ENCODE peak calls at places on chromosome 19, in nine cellular contexts. A is kidney, F is colonic mucosa, M is mammary epithelial cell, C is astrocyte, N is H9, R is GM23248, V is K562, Z is MM.1S. P is an unnamed sample.

GRCh38 chr19:13187419-13187818 is 37.2 kb downstream of the IER2 start:
- DNase-seq in A (no peak), F (no peak), M (no peak), C (no peak), N (no peak), R (no peak), V (no peak), Z (no peak), P (no peak)

GRCh38 chr19:6126335-6126974 is 9.0 kb upstream of the ACSBG2 start:
- DNase-seq in A (no peak), F (no peak), M (peak; percentile 71), C (peak; percentile 41), N (peak; percentile 50), R (peak; percentile 70), V (peak; percentile 79), Z (peak; percentile 65), P (no peak)

GRCh38 chr19:2123682-2124387 is 27.1 kb downstream of the IZUMO4 start:
- DNase-seq in A (no peak), F (no peak), M (no peak), C (no peak), N (peak; percentile 70), R (peak; percentile 29), V (peak; percentile 17), Z (no peak), P (no peak)

GRCh38 chr19:10278935-10279334 is 7.8 kb upstream of the ICAM4 start:
- DNase-seq in A (no peak), F (no peak), M (no peak), C (no peak), N (no peak), R (no peak), V (no peak), Z (no peak), P (no peak)

GRCh38 chr19:7829561-7830271 is at the start of gene EVI5L:
- DNase-seq in A (peak; percentile 99), F (peak; percentile 99), M (peak; percentile 100), C (peak; percentile 100), N (peak; percentile 100), R (peak; percentile 99), V (peak; percentile 99), Z (peak; percentile 100), P (peak; percentile 99)

GRCh38 chr19:35021596-35021995 is 8.7 kb upstream of the SCN1B start:
- DNase-seq in A (no peak), F (no peak), M (no peak), C (no peak), N (no peak), R (no peak), V (no peak), Z (no peak), P (no peak)

GRCh38 chr19:48950830-48951519 is 3.7 kb upstream of the BAX start:
- DNase-seq in A (no peak), F (no peak), M (no peak), C (no peak), N (no peak), R (no peak), V (peak; percentile 52), Z (no peak), P (no peak)

GRCh38 chr19:7366701-7367420 is 18.1 kb downstream of the ARHGEF18 start:
- DNase-seq in A (peak; percentile 34), F (peak; percentile 33), M (peak; percentile 49), C (peak; percentile 26), N (no peak), R (peak; percentile 12), V (peak; percentile 66), Z (peak; percentile 74), P (no peak)

GRCh38 chr19:7265963-7266362 is 28.3 kb downstream of the INSR start:
- DNase-seq in A (peak; percentile 6), F (peak; percentile 62), M (no peak), C (no peak), N (no peak), R (no peak), V (no peak), Z (no peak), P (no peak)

GRCh38 chr19:41939861-41940442 is 11.7 kb upstream of the ERFL start:
- DNase-seq in A (peak; percentile 81), F (no peak), M (no peak), C (no peak), N (no peak), R (peak; percentile 48), V (peak; percentile 73), Z (no peak), P (no peak)

GRCh38 chr19:29711584-29712132 is 3.4 kb downstream of the C19orf12 start:
- DNase-seq in A (peak; percentile 28), F (no peak), M (no peak), C (no peak), N (no peak), R (no peak), V (no peak), Z (no peak), P (no peak)

GRCh38 chr19:3404324-3405260 is 38.2 kb downstream of the NFIC start:
- DNase-seq in A (peak; percentile 96), F (peak; percentile 58), M (no peak), C (peak; percentile 83), N (no peak), R (peak; percentile 97), V (no peak), Z (no peak), P (no peak)

GRCh38 chr19:5991244-5991838 is 13.4 kb upstream of the RANBP3 start:
- DNase-seq in A (no peak), F (no peak), M (no peak), C (no peak), N (no peak), R (no peak), V (peak; percentile 45), Z (no peak), P (no peak)

GRCh38 chr19:1003283-1003682 is 3.1 kb downstream of the GRIN3B start:
- DNase-seq in A (peak; percentile 78), F (no peak), M (no peak), C (no peak), N (no peak), R (no peak), V (no peak), Z (no peak), P (no peak)

GRCh38 chr19:3467437-3468198 is 12.7 kb downstream of the SMIM24 start:
- DNase-seq in A (no peak), F (no peak), M (no peak), C (no peak), N (no peak), R (no peak), V (peak; percentile 54), Z (no peak), P (no peak)

GRCh38 chr19:51702754-51703654 is 9.9 kb downstream of the SPACA6 start:
- DNase-seq in A (peak; percentile 87), F (peak; percentile 70), M (no peak), C (no peak), N (peak; percentile 91), R (peak; percentile 21), V (peak; percentile 80), Z (no peak), P (no peak)

GRCh38 chr19:7926021-7926726 is at the start of gene CTXN1:
- DNase-seq in A (peak; percentile 90), F (peak; percentile 83), M (no peak), C (no peak), N (peak; percentile 71), R (peak; percentile 75), V (peak; percentile 80), Z (peak; percentile 49), P (no peak)

GRCh38 chr19:45045671-45046353 is 7.0 kb downstream of the CLASRP start:
- DNase-seq in A (no peak), F (no peak), M (no peak), C (no peak), N (no peak), R (no peak), V (no peak), Z (peak; percentile 32), P (no peak)

GRCh38 chr19:872266-872951 is 12.9 kb downstream of the CFD start:
- DNase-seq in A (peak; percentile 92), F (peak; percentile 92), M (peak; percentile 21), C (peak; percentile 56), N (peak; percentile 94), R (peak; percentile 72), V (peak; percentile 95), Z (peak; percentile 81), P (peak; percentile 76)

GRCh38 chr19:53992211-53992610 is 774 bp downstream of the CACNG6 start:
- DNase-seq in A (no peak), F (no peak), M (no peak), C (no peak), N (no peak), R (no peak), V (no peak), Z (no peak), P (no peak)
- H3K9ac ChIP-seq in A (no peak overlapping the region), F (no peak overlapping the region), M (no peak overlapping the region), C (no peak overlapping the region), N (no peak overlapping the region), R (no peak overlapping the region), V (no peak overlapping the region), Z (no peak overlapping the region), P (peak overlapping the region; percentile 80)

GRCh38 chr19:32416749-32417469 is 11.3 kb downstream of the DPY19L3 start:
- DNase-seq in A (no peak), F (no peak), M (no peak), C (peak; percentile 16), N (no peak), R (peak; percentile 49), V (peak; percentile 18), Z (no peak), P (peak; percentile 22)

GRCh38 chr19:32421589-32422361 is 16.2 kb downstream of the DPY19L3 start:
- DNase-seq in A (no peak), F (no peak), M (no peak), C (no peak), N (no peak), R (no peak), V (peak; percentile 82), Z (no peak), P (no peak)

GRCh38 chr19:32418155-32418554 is 12.6 kb downstream of the DPY19L3 start:
- DNase-seq in A (no peak), F (no peak), M (no peak), C (no peak), N (no peak), R (no peak), V (peak; percentile 30), Z (no peak), P (no peak)

DNA sequence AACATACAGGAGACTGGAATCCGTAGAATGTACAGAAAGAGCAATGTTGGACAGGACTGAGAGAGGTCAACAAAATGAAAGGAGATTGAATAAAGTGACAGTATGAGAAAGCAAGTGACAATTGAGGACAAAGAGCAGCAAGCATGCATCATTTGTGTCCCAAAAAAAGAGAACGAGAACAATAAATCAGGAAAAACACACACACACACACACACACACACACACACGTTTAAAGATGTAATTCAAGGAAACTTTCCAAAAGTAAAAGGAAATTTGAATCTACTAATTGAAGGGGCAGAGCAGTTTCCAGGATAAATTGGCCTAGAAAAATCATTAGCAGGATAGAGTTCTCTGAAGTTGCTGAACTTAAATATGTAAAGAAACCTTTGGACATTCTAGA is 16.9 kb downstream of the DPY19L3 start:
- DNase-seq in A (no peak), F (no peak), M (no peak), C (no peak), N (no peak), R (no peak), V (no peak), Z (no peak), P (no peak)
- H3K9ac ChIP-seq in A (no peak overlapping the region), F (no peak overlapping the region), M (no peak overlapping the region), C (no peak overlapping the region), N (no peak overlapping the region), R (no peak overlapping the region), V (peak overlapping the region; percentile 62), Z (no peak overlapping the region), P (no peak overlapping the region)

GRCh38 chr19:15449620-15450527 is at the start of gene WIZ:
- DNase-seq in A (peak; percentile 96), F (peak; percentile 80), M (peak; percentile 65), C (no peak), N (peak; percentile 75), R (peak; percentile 87), V (peak; percentile 85), Z (peak; percentile 61), P (no peak)
- H3K9ac ChIP-seq in A (peak within 1 kb of the TSS; percentile 51), F (peak within 1 kb of the TSS; percentile 77), M (no peak within 1 kb of the TSS), C (peak within 1 kb of the TSS; percentile 41), N (no peak within 1 kb of the TSS), R (peak within 1 kb of the TSS; percentile 73), V (peak within 1 kb of the TSS; percentile 49), Z (peak within 1 kb of the TSS; percentile 21), P (peak within 1 kb of the TSS; percentile 76)

GRCh38 chr19:14530505-14530904 is 1.1 kb downstream of the TECR start:
- DNase-seq in A (no peak), F (no peak), M (no peak), C (no peak), N (no peak), R (no peak), V (no peak), Z (no peak), P (no peak)
- H3K9ac ChIP-seq in A (peak overlapping the region; percentile 89), F (no peak overlapping the region), M (peak overlapping the region; percentile 27), C (no peak overlapping the region), N (no peak overlapping the region), R (peak overlapping the region; percentile 83), V (peak overlapping the region; percentile 83), Z (peak overlapping the region; percentile 83), P (peak overlapping the region; percentile 96)